ENCODE peak calls at places on chromosome 10, in six cellular contexts. W is HFFc6, E is fibroblast of the aortic adventitia, S is heart left ventricle, U is psoas muscle, O is MM.1S. H is an unnamed sample.

GRCh38 chr10:87675396-87676376 is 16.0 kb downstream of the PAPSS2 start:
- DNase-seq in E (peak), O (no peak), W (peak), S (no peak), U (no peak), H (no peak)

GRCh38 chr10:17847586-17848296 is 38.6 kb downstream of the MRC1 start:
- DNase-seq in W (peak), O (peak), E (peak), U (no peak), S (no peak), H (no peak)

GRCh38 chr10:20207700-20208099 is 391.5 kb downstream of the PLXDC2 start:
- DNase-seq in W (no peak), E (no peak), O (no peak), U (no peak), S (no peak), H (no peak)

GRCh38 chr10:31020128-31020527 is 11.5 kb downstream of the ZNF438 start:
- DNase-seq in O (no peak), U (no peak), S (no peak), W (peak), E (no peak), H (no peak)

GRCh38 chr10:95266674-95267095 is 24.1 kb downstream of the PDLIM1 start:
- DNase-seq in E (peak), O (no peak), U (no peak), S (no peak), W (peak), H (peak)

GRCh38 chr10:12482586-12482985 is 133.2 kb downstream of the CAMK1D start:
- DNase-seq in O (no peak), W (no peak), S (no peak), E (no peak), U (no peak), H (peak)

GRCh38 chr10:63491558-63492316 is 26.0 kb upstream of the JMJD1C start:
- DNase-seq in W (peak), S (no peak), O (no peak), U (no peak), E (peak), H (no peak)

GRCh38 chr10:33074443-33074842 is 116.4 kb upstream of the ITGB1 start:
- DNase-seq in O (no peak), E (peak), W (no peak), S (no peak), U (no peak), H (no peak)

GRCh38 chr10:117322258-117322657 is 53.0 kb downstream of the PDZD8 start:
- DNase-seq in W (no peak), S (no peak), O (no peak), E (no peak), U (no peak), H (no peak)

GRCh38 chr10:59273453-59273852 is 88.9 kb downstream of the FAM13C start:
- DNase-seq in E (peak), U (no peak), W (no peak), S (no peak), O (no peak), H (no peak)

GRCh38 chr10:61634711-61635110 is 28.0 kb upstream of the CABCOCO1 start:
- DNase-seq in E (peak), W (peak), U (no peak), O (no peak), S (no peak), H (no peak)

GRCh38 chr10:44858017-44858371 is 53.1 kb upstream of the TMEM72 start:
- DNase-seq in E (no peak), U (no peak), S (no peak), W (no peak), O (no peak), H (no peak)
- TF ChIP-seq CTCF in E (no peak), U (no peak), S (no peak), W (peak), O (no peak), H (no peak)

GRCh38 chr10:116263870-116264269 is 9.1 kb downstream of the GFRA1 start:
- DNase-seq in O (no peak), S (no peak), E (no peak), U (no peak), W (peak), H (no peak)
- TF ChIP-seq CTCF in O (no peak), S (no peak), E (no peak), U (no peak), W (no peak), H (no peak)

GRCh38 chr10:49366460-49366859 is 29.4 kb downstream of the DRGX start:
- DNase-seq in U (no peak), S (no peak), E (no peak), O (no peak), W (no peak), H (no peak)

GRCh38 chr10:49367600-49367999 is 28.3 kb downstream of the DRGX start:
- DNase-seq in O (no peak), W (no peak), E (no peak), U (no peak), S (no peak), H (no peak)

GRCh38 chr10:49364747-49365146 is 31.1 kb downstream of the DRGX start:
- DNase-seq in O (no peak), W (no peak), S (no peak), E (no peak), U (no peak), H (no peak)

GRCh38 chr10:49365275-49365674 is 30.6 kb downstream of the DRGX start:
- DNase-seq in S (no peak), E (no peak), W (no peak), U (no peak), O (no peak), H (no peak)

GRCh38 chr10:49365675-49366415 is 30.0 kb downstream of the DRGX start:
- DNase-seq in S (no peak), U (no peak), O (no peak), W (no peak), E (no peak), H (no peak)
- TF ChIP-seq CTCF in S (no peak), U (no peak), O (no peak), W (no peak), E (no peak), H (no peak)

GRCh38 chr10:2137549-2138174 is 400.3 kb upstream of the ADARB2 start:
- DNase-seq in U (no peak), W (no peak), S (no peak), O (no peak), E (no peak), H (no peak)
- TF ChIP-seq CTCF in U (no peak), W (no peak), S (no peak), O (peak), E (no peak), H (peak)

DNA sequence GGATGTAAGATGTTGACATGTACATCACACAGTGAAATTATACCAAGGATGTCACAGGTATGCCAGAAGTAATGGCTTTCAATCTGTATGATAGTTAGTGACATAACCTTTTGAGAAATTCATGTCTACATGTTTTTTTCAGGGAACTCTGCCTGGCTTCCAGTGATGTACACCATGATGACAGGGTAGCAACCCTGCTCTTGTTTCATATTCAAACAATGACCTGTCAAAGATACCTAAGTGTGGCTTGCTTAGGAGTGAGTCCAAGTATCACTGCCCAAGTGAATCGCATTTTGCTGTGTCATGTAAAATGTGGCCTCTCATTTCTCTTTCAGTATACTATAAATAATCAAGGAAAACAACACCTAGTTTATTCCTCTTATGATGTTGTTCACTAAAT is 205.8 kb upstream of the DKK1 start:
- DNase-seq in W (no peak), E (peak), O (peak), U (no peak), S (no peak), H (no peak)
- TF ChIP-seq CTCF in W (no peak), E (no peak), O (no peak), U (no peak), S (no peak), H (no peak)

DNA sequence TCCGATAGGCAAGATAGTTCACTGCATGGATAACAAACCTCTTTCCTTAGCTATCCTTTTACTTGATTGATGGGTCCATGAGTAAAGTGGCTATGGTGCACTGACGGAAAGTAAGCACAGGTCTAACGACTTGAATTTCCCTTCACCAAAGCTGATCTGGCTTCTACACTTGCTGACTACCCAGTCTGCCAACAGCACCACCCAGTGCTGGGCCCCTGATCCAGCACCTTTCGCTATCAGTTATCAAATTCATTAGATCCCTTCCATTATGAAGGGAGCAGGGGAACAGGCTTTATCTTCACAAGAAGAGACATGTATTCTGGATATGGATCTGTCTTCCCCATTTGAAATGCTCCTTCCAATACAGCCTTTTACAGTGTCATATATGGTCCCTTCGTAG is 855.9 kb downstream of the GRID1 start:
- DNase-seq in U (no peak), E (no peak), S (no peak), O (no peak), W (no peak), H (no peak)
- TF ChIP-seq CTCF in U (no peak), E (no peak), S (peak), O (no peak), W (no peak), H (no peak)

GRCh38 chr10:97333351-97333600 is 1.3 kb downstream of the FRAT2 start:
- DNase-seq in O (no peak), W (peak), U (no peak), S (no peak), E (peak), H (no peak)
- TF ChIP-seq CTCF in O (no peak), W (peak), U (no peak), S (no peak), E (no peak), H (peak)

GRCh38 chr10:133259603-133259992 is 17.1 kb downstream of the ADAM8 start:
- DNase-seq in W (no peak), O (no peak), S (no peak), E (no peak), U (no peak), H (no peak)
- TF ChIP-seq CTCF in W (no peak), O (no peak), S (no peak), E (no peak), U (no peak), H (no peak)

GRCh38 chr10:78178397-78178796 is 144.7 kb downstream of the RPS24 start:
- DNase-seq in W (no peak), E (no peak), S (no peak), U (no peak), O (no peak), H (no peak)
- TF ChIP-seq CTCF in W (no peak), E (no peak), S (no peak), U (no peak), O (no peak), H (no peak)

H was measured in GM10248.